ENCODE peak calls at places on chromosome 22, in five cellular contexts. One of them, this sample, is unnamed.

GRCh38 chr22:31233001-31233400 is 20.9 kb downstream of the LIMK2 start:
- DNase-seq in GM06990: no peak
- DNase-seq in HFFc6: no peak
- DNase-seq in astrocyte of the spinal cord: no peak
- DNase-seq in Peyer's patch: no peak
- DNase-seq in this sample: no peak

GRCh38 chr22:24977370-24978230 is 25.1 kb downstream of the KIAA1671 start:
- DNase-seq in HFFc6: no peak
- DNase-seq in Peyer's patch: peak; percentile 70
- DNase-seq in astrocyte of the spinal cord: peak; percentile 53
- DNase-seq in GM06990: no peak
- DNase-seq in this sample: no peak

GRCh38 chr22:40484906-40485660 is 114.7 kb downstream of the SGSM3 start:
- DNase-seq in Peyer's patch: no peak
- DNase-seq in GM06990: no peak
- DNase-seq in HFFc6: no peak
- DNase-seq in astrocyte of the spinal cord: no peak
- DNase-seq in this sample: no peak

GRCh38 chr22:47166446-47167016 is 404.1 kb downstream of the TBC1D22A start:
- DNase-seq in astrocyte of the spinal cord: no peak
- DNase-seq in Peyer's patch: peak; percentile 40
- DNase-seq in GM06990: peak; percentile 1
- DNase-seq in HFFc6: no peak
- DNase-seq in this sample: no peak

GRCh38 chr22:17918840-17919239 is 105.5 kb downstream of the MICAL3 start:
- DNase-seq in astrocyte of the spinal cord: peak; percentile 29
- DNase-seq in Peyer's patch: no peak
- DNase-seq in GM06990: no peak
- DNase-seq in HFFc6: peak; percentile 70
- DNase-seq in this sample: no peak

GRCh38 chr22:41910050-41910598 is 4.8 kb downstream of the SHISA8 start:
- DNase-seq in Peyer's patch: no peak
- DNase-seq in HFFc6: no peak
- DNase-seq in GM06990: peak; percentile 11
- DNase-seq in astrocyte of the spinal cord: no peak
- DNase-seq in this sample: no peak

GRCh38 chr22:37456351-37456750 is 29.1 kb upstream of the ELFN2 start:
- DNase-seq in GM06990: no peak
- DNase-seq in astrocyte of the spinal cord: no peak
- DNase-seq in Peyer's patch: no peak
- DNase-seq in HFFc6: no peak
- DNase-seq in this sample: no peak

GRCh38 chr22:35915477-35916013 is 113.1 kb downstream of the RBFOX2 start:
- DNase-seq in Peyer's patch: no peak
- DNase-seq in GM06990: no peak
- DNase-seq in astrocyte of the spinal cord: peak; percentile 39
- DNase-seq in HFFc6: peak; percentile 57
- DNase-seq in this sample: no peak

GRCh38 chr22:46045459-46046298 is 68.7 kb upstream of the WNT7B start:
- DNase-seq in HFFc6: no peak
- DNase-seq in astrocyte of the spinal cord: no peak
- DNase-seq in Peyer's patch: peak; percentile 51
- DNase-seq in GM06990: no peak
- DNase-seq in this sample: no peak

GRCh38 chr22:32842486-32842885 is 41.0 kb downstream of the TIMP3 start:
- DNase-seq in GM06990: no peak
- DNase-seq in astrocyte of the spinal cord: no peak
- DNase-seq in Peyer's patch: no peak
- DNase-seq in HFFc6: peak; percentile 16
- DNase-seq in this sample: no peak

GRCh38 chr22:33605201-33605600 is 315.1 kb downstream of the LARGE1 start:
- DNase-seq in Peyer's patch: no peak
- DNase-seq in astrocyte of the spinal cord: no peak
- DNase-seq in GM06990: no peak
- DNase-seq in HFFc6: no peak
- DNase-seq in this sample: no peak

GRCh38 chr22:30408388-30409101 is 11.7 kb downstream of the SEC14L2 start:
- DNase-seq in HFFc6: peak; percentile 93
- DNase-seq in GM06990: no peak
- DNase-seq in Peyer's patch: no peak
- DNase-seq in astrocyte of the spinal cord: peak; percentile 64
- DNase-seq in this sample: no peak

GRCh38 chr22:32354360-32355351 is 3.0 kb upstream of the RFPL3 start:
- DNase-seq in GM06990: no peak
- DNase-seq in HFFc6: peak; percentile 58
- DNase-seq in Peyer's patch: no peak
- DNase-seq in astrocyte of the spinal cord: peak; percentile 43
- DNase-seq in this sample: peak; percentile 1

GRCh38 chr22:25960375-25960774 is 208.9 kb upstream of the SEZ6L start:
- DNase-seq in astrocyte of the spinal cord: no peak
- DNase-seq in GM06990: no peak
- DNase-seq in HFFc6: no peak
- DNase-seq in Peyer's patch: no peak
- DNase-seq in this sample: no peak

GRCh38 chr22:37746366-37747089 is 49.7 kb downstream of the TRIOBP start:
- DNase-seq in GM06990: peak; percentile 28
- DNase-seq in HFFc6: no peak
- DNase-seq in Peyer's patch: peak; percentile 63
- DNase-seq in astrocyte of the spinal cord: no peak
- DNase-seq in this sample: no peak

GRCh38 chr22:25569983-25570382 is 5.5 kb downstream of the GRK3 start:
- DNase-seq in HFFc6: no peak
- DNase-seq in Peyer's patch: no peak
- DNase-seq in GM06990: peak; percentile 26
- DNase-seq in astrocyte of the spinal cord: no peak
- DNase-seq in this sample: no peak

GRCh38 chr22:42283288-42284229 is 13.1 kb upstream of the TCF20 start:
- DNase-seq in Peyer's patch: no peak
- DNase-seq in GM06990: no peak
- DNase-seq in HFFc6: no peak
- DNase-seq in astrocyte of the spinal cord: no peak
- DNase-seq in this sample: no peak

GRCh38 chr22:36244522-36245391 is 5.4 kb upstream of the APOL2 start:
- DNase-seq in Peyer's patch: no peak
- DNase-seq in HFFc6: no peak
- DNase-seq in GM06990: no peak
- DNase-seq in astrocyte of the spinal cord: peak; percentile 46
- DNase-seq in this sample: no peak

GRCh38 chr22:47161631-47162030 is 399.2 kb downstream of the TBC1D22A start:
- DNase-seq in HFFc6: no peak
- DNase-seq in GM06990: no peak
- DNase-seq in astrocyte of the spinal cord: no peak
- DNase-seq in Peyer's patch: peak; percentile 43
- DNase-seq in this sample: no peak

GRCh38 chr22:46596819-46597218 is 23.4 kb upstream of the GRAMD4 start:
- DNase-seq in GM06990: no peak
- DNase-seq in astrocyte of the spinal cord: no peak
- DNase-seq in HFFc6: no peak
- DNase-seq in Peyer's patch: peak; percentile 84
- DNase-seq in this sample: peak; percentile 97

GRCh38 chr22:49255154-49255553 is 572.5 kb downstream of the BRD1 start:
- DNase-seq in astrocyte of the spinal cord: no peak
- DNase-seq in Peyer's patch: no peak
- DNase-seq in HFFc6: no peak
- DNase-seq in GM06990: no peak
- DNase-seq in this sample: no peak
- TF ChIP-seq CTCF in astrocyte of the spinal cord: no peak
- TF ChIP-seq CTCF in Peyer's patch: no peak
- TF ChIP-seq CTCF in HFFc6: no peak
- TF ChIP-seq CTCF in GM06990: no peak
- TF ChIP-seq CTCF in this sample: no peak

GRCh38 chr22:23503736-23504440 is 76.2 kb downstream of the IGLL1 start:
- DNase-seq in astrocyte of the spinal cord: no peak
- DNase-seq in HFFc6: no peak
- DNase-seq in Peyer's patch: no peak
- DNase-seq in GM06990: no peak
- DNase-seq in this sample: no peak
- TF ChIP-seq CTCF in astrocyte of the spinal cord: no peak
- TF ChIP-seq CTCF in HFFc6: no peak
- TF ChIP-seq CTCF in Peyer's patch: no peak
- TF ChIP-seq CTCF in GM06990: no peak
- TF ChIP-seq CTCF in this sample: no peak

DNA sequence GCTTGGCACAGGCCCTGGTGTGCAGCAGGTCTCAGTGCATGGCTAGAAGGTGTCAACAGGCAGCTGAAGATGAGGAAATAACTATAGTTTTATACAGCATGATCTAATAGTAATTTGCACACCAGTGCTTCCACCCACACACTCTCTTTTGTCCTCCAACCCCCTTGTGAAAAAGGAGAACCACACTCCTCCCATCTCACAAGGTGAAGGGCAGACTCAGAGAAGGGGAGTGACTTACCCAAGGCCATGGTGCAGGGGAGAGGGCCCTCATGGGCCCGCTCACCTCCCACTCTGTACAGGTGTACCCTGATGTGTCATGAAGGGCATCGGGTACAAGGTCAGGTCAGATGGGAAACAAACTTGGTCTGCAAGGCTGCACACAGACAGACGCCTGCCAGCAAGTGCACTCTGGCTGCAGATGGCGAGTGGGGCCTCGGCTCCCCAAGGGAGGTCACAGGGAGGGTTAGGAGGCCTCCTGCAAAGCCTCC is 53.4 kb downstream of the DGCR2 start:
- DNase-seq in GM06990: no peak
- DNase-seq in astrocyte of the spinal cord: no peak
- DNase-seq in HFFc6: no peak
- DNase-seq in Peyer's patch: no peak
- DNase-seq in this sample: no peak
- TF ChIP-seq CTCF in GM06990: no peak
- TF ChIP-seq CTCF in astrocyte of the spinal cord: no peak
- TF ChIP-seq CTCF in HFFc6: no peak
- TF ChIP-seq CTCF in Peyer's patch: no peak
- TF ChIP-seq CTCF in this sample: no peak

DNA sequence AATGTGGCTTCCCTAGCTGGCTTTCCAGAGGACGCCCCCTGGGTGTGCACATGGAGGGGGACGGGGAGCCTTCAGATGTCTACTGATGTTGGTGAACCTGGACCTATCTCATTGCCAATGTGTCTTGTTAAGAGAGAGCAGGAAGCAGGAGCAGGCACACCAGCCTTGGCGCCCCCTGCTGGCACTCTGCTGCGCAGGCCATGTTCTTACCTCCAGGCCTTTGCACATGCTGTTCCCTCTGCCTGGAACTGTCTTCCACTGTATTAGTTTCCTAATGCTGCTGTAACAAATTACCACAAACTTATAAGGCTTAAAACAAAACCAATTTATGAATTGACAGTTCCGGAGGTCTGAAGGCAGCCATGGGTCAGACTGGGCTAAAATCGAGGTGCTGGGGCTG is 23.6 kb upstream of the MN1 start:
- DNase-seq in GM06990: no peak
- DNase-seq in Peyer's patch: no peak
- DNase-seq in astrocyte of the spinal cord: no peak
- DNase-seq in HFFc6: no peak
- DNase-seq in this sample: no peak
- TF ChIP-seq CTCF in GM06990: peak; percentile 54
- TF ChIP-seq CTCF in Peyer's patch: no peak
- TF ChIP-seq CTCF in astrocyte of the spinal cord: peak; percentile 46
- TF ChIP-seq CTCF in HFFc6: peak; percentile 73
- TF ChIP-seq CTCF in this sample: no peak